ENCODE peak calls at places on chromosomes 5 and 9, in four cellular contexts. One of them, this sample, is unnamed.

GRCh38 chr5:37005946-37006540 is 129.5 kb downstream of the NIPBL start:
- DNase-seq in dorsolateral prefrontal cortex: no peak
- DNase-seq in coronary artery: no peak
- DNase-seq in endothelial cell of umbilical vein: peak
- DNase-seq in this sample: peak

GRCh38 chr9:6382681-6383080 is 30.3 kb upstream of the UHRF2 start:
- DNase-seq in dorsolateral prefrontal cortex: no peak
- DNase-seq in coronary artery: no peak
- DNase-seq in endothelial cell of umbilical vein: no peak
- DNase-seq in this sample: peak

GRCh38 chr5:170105643-170106611 is at the start of gene FOXI1:
- DNase-seq in endothelial cell of umbilical vein: no peak
- DNase-seq in coronary artery: peak
- DNase-seq in dorsolateral prefrontal cortex: no peak
- DNase-seq in this sample: no peak

GRCh38 chr5:33489481-33490067 is 48.8 kb downstream of the TARS1 start:
- DNase-seq in endothelial cell of umbilical vein: no peak
- DNase-seq in coronary artery: no peak
- DNase-seq in dorsolateral prefrontal cortex: no peak
- DNase-seq in this sample: no peak

GRCh38 chr5:171308453-171309275 is at the start of gene TLX3:
- DNase-seq in coronary artery: no peak
- DNase-seq in endothelial cell of umbilical vein: peak
- DNase-seq in dorsolateral prefrontal cortex: no peak
- DNase-seq in this sample: no peak

GRCh38 chr5:84290161-84290560 is 94.5 kb downstream of the EDIL3 start:
- DNase-seq in dorsolateral prefrontal cortex: no peak
- DNase-seq in coronary artery: no peak
- DNase-seq in endothelial cell of umbilical vein: no peak
- DNase-seq in this sample: peak

GRCh38 chr5:61652916-61653315 is 320.9 kb downstream of the ZSWIM6 start:
- DNase-seq in endothelial cell of umbilical vein: no peak
- DNase-seq in coronary artery: no peak
- DNase-seq in dorsolateral prefrontal cortex: no peak
- DNase-seq in this sample: no peak

GRCh38 chr5:108989761-108990392 is 242.2 kb downstream of the FER start:
- DNase-seq in endothelial cell of umbilical vein: peak
- DNase-seq in dorsolateral prefrontal cortex: no peak
- DNase-seq in coronary artery: no peak
- DNase-seq in this sample: peak

GRCh38 chr5:267716-268115 is 3.7 kb upstream of the PDCD6 start:
- DNase-seq in endothelial cell of umbilical vein: no peak
- DNase-seq in coronary artery: no peak
- DNase-seq in dorsolateral prefrontal cortex: no peak
- DNase-seq in this sample: no peak

GRCh38 chr5:72427016-72427415 is 80.2 kb downstream of the ZNF366 start:
- DNase-seq in dorsolateral prefrontal cortex: no peak
- DNase-seq in coronary artery: no peak
- DNase-seq in endothelial cell of umbilical vein: no peak
- DNase-seq in this sample: no peak

GRCh38 chr5:103057208-103058130 is 62.5 kb downstream of the GIN1 start:
- DNase-seq in coronary artery: no peak
- DNase-seq in dorsolateral prefrontal cortex: no peak
- DNase-seq in endothelial cell of umbilical vein: no peak
- DNase-seq in this sample: peak

GRCh38 chr9:128242828-128243485 is 32.9 kb downstream of the GOLGA2 start:
- DNase-seq in endothelial cell of umbilical vein: no peak
- DNase-seq in dorsolateral prefrontal cortex: no peak
- DNase-seq in coronary artery: no peak
- DNase-seq in this sample: no peak

GRCh38 chr5:122291000-122291592 is 20.9 kb upstream of the SNCAIP start:
- DNase-seq in dorsolateral prefrontal cortex: no peak
- DNase-seq in coronary artery: no peak
- DNase-seq in endothelial cell of umbilical vein: no peak
- DNase-seq in this sample: peak

GRCh38 chr9:120393386-120394057 is 186.4 kb downstream of the CDK5RAP2 start:
- DNase-seq in dorsolateral prefrontal cortex: no peak
- DNase-seq in coronary artery: no peak
- DNase-seq in endothelial cell of umbilical vein: no peak
- DNase-seq in this sample: no peak

GRCh38 chr9:122370869-122371467 is at the start of gene PTGS1:
- DNase-seq in dorsolateral prefrontal cortex: no peak
- DNase-seq in coronary artery: no peak
- DNase-seq in endothelial cell of umbilical vein: peak
- DNase-seq in this sample: no peak

GRCh38 chr9:16368425-16369087 is 501.9 kb downstream of the BNC2 start:
- DNase-seq in endothelial cell of umbilical vein: peak
- DNase-seq in coronary artery: no peak
- DNase-seq in dorsolateral prefrontal cortex: no peak
- DNase-seq in this sample: no peak

GRCh38 chr5:10073705-10074104 is 176.0 kb downstream of the ATPSCKMT start:
- DNase-seq in dorsolateral prefrontal cortex: no peak
- DNase-seq in coronary artery: no peak
- DNase-seq in endothelial cell of umbilical vein: no peak
- DNase-seq in this sample: no peak

GRCh38 chr5:38641003-38641402 is 84.6 kb upstream of the LIFR start:
- DNase-seq in coronary artery: no peak
- DNase-seq in endothelial cell of umbilical vein: no peak
- DNase-seq in dorsolateral prefrontal cortex: no peak
- DNase-seq in this sample: peak

GRCh38 chr9:84857224-84857623 is 187.7 kb downstream of the NTRK2 start:
- DNase-seq in coronary artery: no peak
- DNase-seq in endothelial cell of umbilical vein: no peak
- DNase-seq in dorsolateral prefrontal cortex: no peak
- DNase-seq in this sample: no peak

GRCh38 chr5:31021181-31021624 is 172.3 kb upstream of the CDH6 start:
- DNase-seq in coronary artery: no peak
- DNase-seq in dorsolateral prefrontal cortex: no peak
- DNase-seq in endothelial cell of umbilical vein: peak
- DNase-seq in this sample: peak

GRCh38 chr9:15299374-15299939 is 7.6 kb downstream of the TTC39B start:
- DNase-seq in dorsolateral prefrontal cortex: no peak
- DNase-seq in coronary artery: no peak
- DNase-seq in endothelial cell of umbilical vein: no peak
- DNase-seq in this sample: no peak

GRCh38 chr5:84438456-84438855 is 53.8 kb upstream of the EDIL3 start:
- DNase-seq in dorsolateral prefrontal cortex: no peak
- DNase-seq in coronary artery: no peak
- DNase-seq in endothelial cell of umbilical vein: no peak
- DNase-seq in this sample: peak

GRCh38 chr9:95383198-95383673 is 65.7 kb upstream of the FANCC start:
- DNase-seq in endothelial cell of umbilical vein: no peak
- DNase-seq in coronary artery: no peak
- DNase-seq in dorsolateral prefrontal cortex: no peak
- DNase-seq in this sample: peak

GRCh38 chr5:139406960-139407359 is 3.1 kb upstream of the SPATA24 start:
- DNase-seq in dorsolateral prefrontal cortex: no peak
- DNase-seq in endothelial cell of umbilical vein: no peak
- DNase-seq in coronary artery: no peak
- DNase-seq in this sample: no peak
- TF ChIP-seq CTCF in dorsolateral prefrontal cortex: no peak
- TF ChIP-seq CTCF in endothelial cell of umbilical vein: no peak
- TF ChIP-seq CTCF in coronary artery: no peak
- TF ChIP-seq CTCF in this sample: no peak

GRCh38 chr5:42759456-42759855 is 2.8 kb downstream of the CCDC152 start:
- DNase-seq in dorsolateral prefrontal cortex: no peak
- DNase-seq in endothelial cell of umbilical vein: no peak
- DNase-seq in coronary artery: no peak
- DNase-seq in this sample: no peak

GRCh38 chr5:42751044-42751443 is 5.6 kb upstream of the CCDC152 start:
- DNase-seq in dorsolateral prefrontal cortex: no peak
- DNase-seq in coronary artery: no peak
- DNase-seq in endothelial cell of umbilical vein: no peak
- DNase-seq in this sample: no peak

GRCh38 chr5:42753099-42753498 is 3.5 kb upstream of the CCDC152 start:
- DNase-seq in coronary artery: no peak
- DNase-seq in dorsolateral prefrontal cortex: no peak
- DNase-seq in endothelial cell of umbilical vein: no peak
- DNase-seq in this sample: no peak

GRCh38 chr5:42756630-42757601 is at the start of gene CCDC152:
- DNase-seq in dorsolateral prefrontal cortex: peak
- DNase-seq in coronary artery: no peak
- DNase-seq in endothelial cell of umbilical vein: no peak
- DNase-seq in this sample: peak
- H3K4me3 ChIP-seq in dorsolateral prefrontal cortex: peak
- H3K4me3 ChIP-seq in coronary artery: peak
- H3K4me3 ChIP-seq in endothelial cell of umbilical vein: peak
- H3K4me3 ChIP-seq in this sample: peak

DNA sequence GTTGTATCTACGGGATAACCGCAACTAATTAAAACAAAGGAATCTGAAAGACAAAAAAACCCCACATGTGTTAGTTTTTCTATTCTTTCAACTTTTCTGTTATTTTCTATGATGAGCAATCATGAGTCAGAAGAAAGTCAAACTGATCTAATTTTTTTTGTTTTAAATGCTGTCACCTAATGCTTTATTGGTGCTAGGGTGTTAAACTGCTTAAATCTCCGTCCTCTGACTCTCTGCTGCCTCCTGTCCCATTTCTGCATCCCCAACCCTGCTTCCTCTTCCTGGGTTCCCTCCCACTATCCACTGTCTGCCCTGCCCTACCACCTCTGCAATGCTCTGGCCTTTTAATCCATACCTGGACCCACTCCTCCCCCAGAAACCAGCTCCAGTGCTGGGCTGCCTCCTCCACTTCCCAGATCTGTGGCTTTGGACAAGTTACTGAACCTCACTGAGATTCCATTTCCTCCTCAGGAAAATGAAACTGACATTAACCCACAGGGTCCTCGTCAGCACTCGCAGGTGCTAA is 15.7 kb downstream of the PTPN3 start:
- DNase-seq in coronary artery: no peak
- DNase-seq in endothelial cell of umbilical vein: no peak
- DNase-seq in dorsolateral prefrontal cortex: no peak
- DNase-seq in this sample: no peak
- TF ChIP-seq CTCF in coronary artery: no peak
- TF ChIP-seq CTCF in endothelial cell of umbilical vein: no peak
- TF ChIP-seq CTCF in dorsolateral prefrontal cortex: no peak
- TF ChIP-seq CTCF in this sample: no peak

GRCh38 chr9:36398745-36399144 is 1.3 kb downstream of the RNF38 start:
- DNase-seq in dorsolateral prefrontal cortex: no peak
- DNase-seq in coronary artery: no peak
- DNase-seq in endothelial cell of umbilical vein: no peak
- DNase-seq in this sample: peak
- H3K4me3 ChIP-seq in dorsolateral prefrontal cortex: peak
- H3K4me3 ChIP-seq in coronary artery: no peak
- H3K4me3 ChIP-seq in endothelial cell of umbilical vein: no peak
- H3K4me3 ChIP-seq in this sample: peak

GRCh38 chr5:111461261-111461671 is 51.1 kb downstream of the STARD4 start:
- DNase-seq in coronary artery: no peak
- DNase-seq in endothelial cell of umbilical vein: no peak
- DNase-seq in dorsolateral prefrontal cortex: peak
- DNase-seq in this sample: peak
- TF ChIP-seq CTCF in coronary artery: no peak
- TF ChIP-seq CTCF in endothelial cell of umbilical vein: peak
- TF ChIP-seq CTCF in dorsolateral prefrontal cortex: peak
- TF ChIP-seq CTCF in this sample: peak

GRCh38 chr9:101605547-101605946 is 10.8 kb upstream of the PPP3R2 start:
- DNase-seq in dorsolateral prefrontal cortex: no peak
- DNase-seq in endothelial cell of umbilical vein: no peak
- DNase-seq in coronary artery: no peak
- DNase-seq in this sample: no peak
- H3K4me3 ChIP-seq in dorsolateral prefrontal cortex: no peak
- H3K4me3 ChIP-seq in endothelial cell of umbilical vein: no peak
- H3K4me3 ChIP-seq in coronary artery: no peak
- H3K4me3 ChIP-seq in this sample: no peak

DNA sequence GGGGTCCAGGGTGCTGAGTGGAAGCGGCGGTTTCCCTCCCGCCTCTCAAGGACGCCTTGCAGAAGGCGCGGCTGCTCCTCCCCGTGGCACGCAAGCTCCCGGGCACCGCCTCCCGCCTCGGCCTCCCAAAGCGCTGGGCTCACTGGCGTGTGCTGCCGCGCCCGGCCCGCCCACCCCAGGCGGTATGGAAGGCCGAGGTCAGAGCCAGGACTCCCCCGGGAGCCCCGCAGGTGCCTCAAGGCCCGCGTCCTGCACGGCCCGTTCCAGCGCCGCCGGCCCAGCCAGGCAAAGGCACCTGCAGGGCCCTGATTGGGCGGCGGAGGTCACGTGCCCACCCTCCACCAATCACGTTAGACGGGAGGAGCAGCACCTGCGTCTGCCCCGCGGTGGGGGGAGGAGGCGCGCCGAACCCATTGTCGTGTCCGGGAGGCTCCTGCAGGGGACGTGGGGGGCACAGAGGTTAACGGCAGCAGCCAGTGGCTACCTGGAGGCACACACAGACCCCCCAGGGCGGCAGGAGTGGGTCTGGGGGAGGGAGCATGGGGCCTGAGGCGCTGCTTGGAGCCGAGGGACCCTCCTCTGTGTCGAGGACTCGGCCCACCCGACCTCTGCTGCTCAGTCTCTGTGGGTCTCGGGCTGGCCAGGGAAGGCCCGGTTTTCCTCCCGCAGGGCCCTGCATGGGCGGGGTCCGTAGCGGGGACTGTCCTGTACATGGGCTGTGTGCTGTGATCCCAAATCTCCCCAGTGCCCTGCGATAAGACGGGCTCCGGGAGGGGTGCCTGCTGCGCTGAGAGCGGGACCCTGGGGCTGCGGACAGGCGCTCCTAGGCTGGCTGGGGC is 2.0 kb upstream of the LCN12 start:
- DNase-seq in endothelial cell of umbilical vein: peak
- DNase-seq in dorsolateral prefrontal cortex: peak
- DNase-seq in coronary artery: peak
- DNase-seq in this sample: peak
- TF ChIP-seq CTCF in endothelial cell of umbilical vein: no peak
- TF ChIP-seq CTCF in dorsolateral prefrontal cortex: peak
- TF ChIP-seq CTCF in coronary artery: no peak
- TF ChIP-seq CTCF in this sample: no peak

GRCh38 chr9:133571896-133572595 is 37.1 kb downstream of the FAM163B start:
- DNase-seq in dorsolateral prefrontal cortex: no peak
- DNase-seq in coronary artery: no peak
- DNase-seq in endothelial cell of umbilical vein: no peak
- DNase-seq in this sample: no peak
- H3K4me3 ChIP-seq in dorsolateral prefrontal cortex: no peak
- H3K4me3 ChIP-seq in coronary artery: peak
- H3K4me3 ChIP-seq in endothelial cell of umbilical vein: no peak
- H3K4me3 ChIP-seq in this sample: no peak

GRCh38 chr5:180648658-180649296 is 623 bp downstream of the FLT4 start:
- DNase-seq in endothelial cell of umbilical vein: no peak
- DNase-seq in coronary artery: no peak
- DNase-seq in dorsolateral prefrontal cortex: no peak
- DNase-seq in this sample: no peak
- TF ChIP-seq CTCF in endothelial cell of umbilical vein: peak
- TF ChIP-seq CTCF in coronary artery: no peak
- TF ChIP-seq CTCF in dorsolateral prefrontal cortex: peak
- TF ChIP-seq CTCF in this sample: no peak